ENCODE peak calls at places on chromosomes 1 and 21, in five cellular contexts. C is NB4, V is A549, E is K562, L is endothelial cell of umbilical vein. U is an unnamed sample.

GRCh38 chr1:88935522-88936222 is 44.3 kb upstream of the GTF2B start:
- DNase-seq in E (peak; percentile 36), C (peak; percentile 54), V (peak; percentile 28), L (peak; percentile 44), U (no peak)

GRCh38 chr1:93346472-93346991 is 825 bp downstream of the DR1 start:
- DNase-seq in E (peak; percentile 39), V (peak; percentile 32), C (peak; percentile 60), L (peak; percentile 59), U (no peak)

GRCh38 chr1:203650012-203650836 is 23.6 kb downstream of the ATP2B4 start:
- DNase-seq in C (peak; percentile 68), V (no peak), E (peak; percentile 90), L (peak; percentile 85), U (no peak)

GRCh38 chr1:14997646-14998276 is 155.8 kb upstream of the TMEM51 start:
- DNase-seq in L (no peak), C (no peak), E (no peak), V (no peak), U (no peak)

GRCh38 chr1:29284961-29285560 is 48.7 kb downstream of the PTPRU start:
- DNase-seq in V (no peak), E (no peak), C (no peak), L (no peak), U (no peak)

GRCh38 chr1:110765640-110766335 is 91.0 kb upstream of the KCNA3 start:
- DNase-seq in E (peak; percentile 58), C (peak; percentile 55), L (peak; percentile 50), V (peak; percentile 38), U (no peak)

GRCh38 chr1:154171880-154172279 is 17.0 kb upstream of the NUP210L start:
- DNase-seq in L (no peak), C (no peak), E (no peak), V (no peak), U (no peak)

GRCh38 chr1:117590273-117590925 is 15.4 kb upstream of the TENT5C start:
- DNase-seq in E (no peak), C (no peak), V (no peak), L (no peak), U (no peak)

GRCh38 chr1:181126289-181126688 is 37.8 kb downstream of the IER5 start:
- DNase-seq in L (no peak), C (no peak), E (no peak), V (no peak), U (no peak)

GRCh38 chr1:181122227-181122626 is 33.7 kb downstream of the IER5 start:
- DNase-seq in C (no peak), L (no peak), E (no peak), V (no peak), U (no peak)

GRCh38 chr1:181121498-181121897 is 33.0 kb downstream of the IER5 start:
- DNase-seq in E (no peak), C (no peak), L (no peak), V (no peak), U (no peak)

GRCh38 chr1:181124206-181124825 is 35.8 kb downstream of the IER5 start:
- DNase-seq in C (peak; percentile 69), L (no peak), E (no peak), V (no peak), U (no peak)

DNA sequence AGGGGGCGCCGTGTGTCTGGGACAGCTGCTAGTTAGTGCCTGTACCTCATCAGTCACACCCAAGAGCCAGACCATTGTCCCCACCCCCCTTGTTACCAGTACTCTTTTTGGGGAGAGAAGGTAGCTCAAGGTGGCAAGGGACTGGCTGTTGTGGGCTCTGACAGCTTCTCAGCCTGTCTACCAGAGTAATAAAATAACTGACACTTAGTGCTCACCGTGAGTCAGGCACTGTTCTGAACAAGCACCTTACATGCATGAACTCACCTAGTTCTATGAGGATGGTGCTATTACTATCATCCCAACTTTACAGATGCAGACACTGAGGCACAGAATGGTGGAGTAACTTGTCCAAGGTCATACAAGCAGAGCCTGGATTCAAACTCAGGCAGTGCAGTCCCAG is 34.7 kb downstream of the IER5 start:
- DNase-seq in E (no peak), C (no peak), V (no peak), L (no peak), U (no peak)
- TF ChIP-seq MYC in E (no peak), C (no peak), V (no peak), L (no peak), U (no peak)

GRCh38 chr21:44713130-44713529 is 1.8 kb upstream of the TSPEAR start:
- DNase-seq in L (no peak), E (no peak), C (no peak), V (no peak), U (no peak)
- TF ChIP-seq MYC in L (no peak), E (no peak), C (no peak), V (no peak), U (no peak)

DNA sequence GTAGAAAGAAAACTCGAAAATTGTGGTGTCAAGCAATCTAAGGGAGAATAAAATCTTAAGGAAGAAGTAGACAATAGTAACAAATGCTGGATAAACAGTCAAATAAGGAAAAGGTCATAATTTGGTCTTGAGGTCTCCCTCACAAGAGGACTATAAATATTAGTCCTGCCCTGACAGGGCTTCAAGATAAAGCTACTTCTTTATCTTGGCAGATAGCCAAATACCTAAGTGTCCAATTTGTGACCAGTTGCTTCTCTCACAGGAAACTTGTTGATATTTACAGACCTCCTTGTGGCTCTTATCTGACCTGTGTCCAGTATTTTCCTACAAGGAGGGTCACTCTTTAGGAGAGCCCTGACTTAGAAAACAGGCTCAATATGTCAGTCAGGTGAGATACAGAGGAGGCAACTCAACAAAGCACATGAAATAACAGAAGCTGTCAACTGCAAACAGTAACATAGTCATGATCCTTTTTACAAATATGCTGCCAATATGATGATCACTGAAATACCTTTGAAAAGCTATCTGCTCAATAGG is 88.8 kb downstream of the TNNI3K start:
- DNase-seq in V (no peak), L (peak; percentile 8), C (no peak), E (no peak), U (no peak)
- TF ChIP-seq MYC in V (no peak), L (no peak), C (no peak), E (no peak), U (no peak)

GRCh38 chr1:114735479-114735878 is 18.9 kb upstream of the NRAS start:
- DNase-seq in V (no peak), E (no peak), L (no peak), C (no peak), U (no peak)
- TF ChIP-seq MYC in V (no peak), E (no peak), L (no peak), C (no peak), U (no peak)

DNA sequence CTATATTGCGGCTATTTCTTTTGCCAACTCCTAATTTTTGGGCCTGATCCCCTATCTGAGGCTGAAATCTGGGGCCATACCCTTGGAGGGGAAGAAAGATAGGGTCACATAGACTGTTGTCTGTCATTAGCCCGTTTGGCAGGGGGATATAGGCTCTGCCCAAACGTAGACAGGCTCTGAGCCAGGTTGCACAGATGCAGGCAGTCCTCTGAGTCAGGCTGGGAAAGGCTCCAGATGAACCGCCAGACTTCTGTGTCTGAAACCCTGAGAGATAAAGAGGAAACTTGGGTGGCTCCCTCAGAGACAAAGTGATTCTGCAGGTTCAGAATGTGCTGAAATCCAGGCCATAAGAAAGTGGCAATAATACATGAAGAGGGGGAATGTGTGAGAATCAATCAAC is 4.0 kb upstream of the CAP1 start:
- DNase-seq in C (peak; percentile 35), E (peak; percentile 70), V (no peak), L (peak; percentile 37), U (no peak)
- TF ChIP-seq MYC in C (no peak), E (peak; percentile 18), V (no peak), L (no peak), U (no peak)

GRCh38 chr1:224773646-224774045 is 155.8 kb upstream of the DNAH14 start:
- DNase-seq in L (no peak), C (no peak), V (no peak), E (no peak), U (no peak)

GRCh38 chr1:224766266-224766665 is 150.1 kb downstream of the CNIH3 start:
- DNase-seq in E (no peak), C (no peak), V (no peak), L (no peak), U (no peak)

GRCh38 chr1:224767031-224767430 is 150.9 kb downstream of the CNIH3 start:
- DNase-seq in C (no peak), E (no peak), V (no peak), L (no peak), U (no peak)

GRCh38 chr1:224768971-224769370 is 152.9 kb downstream of the CNIH3 start:
- DNase-seq in E (no peak), L (no peak), C (no peak), V (no peak), U (no peak)

GRCh38 chr1:224769987-224770693 is 154.0 kb downstream of the CNIH3 start:
- DNase-seq in V (no peak), L (no peak), E (no peak), C (no peak), U (no peak)
- TF ChIP-seq MYC in V (no peak), L (no peak), E (no peak), C (no peak), U (no peak)

DNA sequence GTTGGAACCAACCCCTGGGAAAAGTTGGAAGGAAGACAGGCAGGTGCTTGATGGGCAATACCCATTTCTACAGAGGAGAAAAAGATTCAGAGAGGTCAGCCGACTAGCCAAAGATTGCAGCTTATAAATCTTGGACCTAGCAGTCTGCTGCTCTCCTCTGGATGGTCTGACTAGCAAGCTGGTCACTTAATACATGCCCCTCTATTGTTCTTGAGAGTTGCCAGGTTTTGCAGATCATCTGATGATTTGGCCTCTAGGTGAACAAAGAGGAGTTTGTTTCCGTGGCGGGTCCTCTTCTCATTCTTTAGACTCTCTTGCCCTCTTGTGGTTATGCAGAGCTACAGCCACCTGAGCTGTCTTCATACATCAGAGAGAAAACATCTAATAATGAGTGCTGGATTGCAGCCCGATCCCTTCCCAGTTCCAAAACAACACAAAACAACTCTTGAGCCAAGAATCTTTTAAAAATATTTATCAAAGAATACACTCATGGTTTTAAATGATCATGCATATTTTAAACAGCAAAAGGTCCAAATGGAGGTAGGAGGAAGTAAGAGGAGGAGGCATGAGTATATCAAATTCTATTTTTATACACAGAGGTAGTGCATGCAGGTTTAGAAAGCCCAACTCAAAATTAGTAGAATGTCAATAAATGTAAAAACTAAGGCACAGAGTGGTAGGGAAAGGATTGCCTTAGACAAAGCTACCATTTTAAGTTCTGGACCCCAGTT is 115.7 kb downstream of the SLC30A10 start:
- DNase-seq in L (peak; percentile 26), V (peak; percentile 77), E (peak; percentile 81), C (peak; percentile 61), U (no peak)
- TF ChIP-seq MYC in L (no peak), V (no peak), E (no peak), C (no peak), U (no peak)

DNA sequence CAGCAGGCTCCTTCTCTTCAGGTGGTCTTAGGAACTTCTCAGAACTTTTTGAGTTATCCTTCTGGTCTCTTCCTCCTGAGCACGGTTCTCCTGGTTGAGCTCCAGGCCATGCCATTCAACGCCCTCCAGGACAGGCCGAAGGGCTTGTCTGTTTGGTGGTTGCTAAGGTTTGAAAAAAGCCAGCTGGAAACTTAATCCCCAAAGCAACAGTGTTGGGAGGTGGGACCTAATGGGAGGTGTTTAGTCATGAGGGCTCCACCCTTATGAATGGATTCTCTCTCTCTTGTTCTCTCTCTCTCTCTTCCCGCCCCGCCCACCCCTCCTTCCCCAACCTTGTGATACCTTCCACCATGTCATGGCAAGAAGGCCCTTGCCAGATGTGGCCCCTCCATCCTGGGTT is 856 bp downstream of the KCNE1 start:
- DNase-seq in C (peak; percentile 25), V (no peak), E (no peak), L (no peak), U (no peak)
- TF ChIP-seq MYC in C (no peak), V (no peak), E (no peak), L (no peak), U (no peak)

U was measured in GM12878.